ENCODE peak calls at places on chromosomes 4 and X, in four cellular contexts. P, I, E and B are unnamed samples.

GRCh38 chr4:77758804-77759203 is 60.4 kb downstream of the CNOT6L start:
- DNase-seq in P (no peak), I (no peak), E (no peak), B (no peak)

GRCh38 chrX:132114607-132115006 is 13.2 kb downstream of the FRMD7 start:
- DNase-seq in P (no peak), I (no peak), E (no peak), B (no peak)

GRCh38 chr4:155241664-155242063 is 33.2 kb downstream of the NPY2R start:
- DNase-seq in P (no peak), I (no peak), E (no peak), B (no peak)

GRCh38 chrX:48599341-48599740 is 2.0 kb downstream of the WDR13 start:
- DNase-seq in P (peak), I (no peak), E (no peak), B (no peak)

GRCh38 chrX:153638436-153639176 is 8.4 kb upstream of the DUSP9 start:
- DNase-seq in P (peak), I (no peak), E (no peak), B (no peak)

GRCh38 chr4:168631241-168632151 is 134.6 kb downstream of the PALLD start:
- DNase-seq in P (peak), I (peak), E (peak), B (no peak)

GRCh38 chrX:152943826-152944225 is 46.0 kb downstream of the ZNF185 start:
- DNase-seq in P (no peak), I (no peak), E (no peak), B (no peak)

GRCh38 chrX:6707497-6707896 is 172.6 kb upstream of the VCX3A start:
- DNase-seq in P (no peak), I (no peak), E (no peak), B (no peak)

GRCh38 chr4:150863456-150863855 is 151.6 kb downstream of the LRBA start:
- DNase-seq in P (no peak), I (no peak), E (no peak), B (no peak)

GRCh38 chr4:2512396-2513135 is 23.9 kb upstream of the FAM193A start:
- DNase-seq in P (no peak), I (no peak), E (no peak), B (no peak)

GRCh38 chr4:17647927-17648326 is 33.5 kb downstream of the MED28 start:
- DNase-seq in P (no peak), I (no peak), E (no peak), B (no peak)
- TF ChIP-seq CTCF in P (no peak), I (no peak), E (no peak), B (no peak)

DNA sequence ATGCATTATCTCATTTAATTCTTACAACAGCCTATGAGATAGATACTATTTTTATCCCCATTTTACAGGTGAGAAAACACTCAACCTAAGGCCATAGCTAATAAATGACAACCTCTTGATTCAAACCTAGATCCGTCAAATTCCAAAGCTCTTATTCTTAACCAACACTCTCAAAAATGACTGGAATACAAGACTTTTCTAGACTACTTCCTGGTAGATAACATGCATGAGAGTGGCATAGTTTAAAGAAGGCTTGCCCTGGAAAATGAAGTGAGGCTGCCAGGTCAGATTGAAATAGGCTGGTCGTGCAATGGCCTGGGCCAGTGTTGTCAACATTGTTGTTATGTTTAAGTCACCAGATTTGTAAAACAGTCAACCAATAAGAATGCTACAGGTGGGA is 86.6 kb downstream of the DNAAF6 start:
- DNase-seq in P (no peak), I (no peak), E (no peak), B (no peak)
- TF ChIP-seq CTCF in P (no peak), I (no peak), E (no peak), B (no peak)

DNA sequence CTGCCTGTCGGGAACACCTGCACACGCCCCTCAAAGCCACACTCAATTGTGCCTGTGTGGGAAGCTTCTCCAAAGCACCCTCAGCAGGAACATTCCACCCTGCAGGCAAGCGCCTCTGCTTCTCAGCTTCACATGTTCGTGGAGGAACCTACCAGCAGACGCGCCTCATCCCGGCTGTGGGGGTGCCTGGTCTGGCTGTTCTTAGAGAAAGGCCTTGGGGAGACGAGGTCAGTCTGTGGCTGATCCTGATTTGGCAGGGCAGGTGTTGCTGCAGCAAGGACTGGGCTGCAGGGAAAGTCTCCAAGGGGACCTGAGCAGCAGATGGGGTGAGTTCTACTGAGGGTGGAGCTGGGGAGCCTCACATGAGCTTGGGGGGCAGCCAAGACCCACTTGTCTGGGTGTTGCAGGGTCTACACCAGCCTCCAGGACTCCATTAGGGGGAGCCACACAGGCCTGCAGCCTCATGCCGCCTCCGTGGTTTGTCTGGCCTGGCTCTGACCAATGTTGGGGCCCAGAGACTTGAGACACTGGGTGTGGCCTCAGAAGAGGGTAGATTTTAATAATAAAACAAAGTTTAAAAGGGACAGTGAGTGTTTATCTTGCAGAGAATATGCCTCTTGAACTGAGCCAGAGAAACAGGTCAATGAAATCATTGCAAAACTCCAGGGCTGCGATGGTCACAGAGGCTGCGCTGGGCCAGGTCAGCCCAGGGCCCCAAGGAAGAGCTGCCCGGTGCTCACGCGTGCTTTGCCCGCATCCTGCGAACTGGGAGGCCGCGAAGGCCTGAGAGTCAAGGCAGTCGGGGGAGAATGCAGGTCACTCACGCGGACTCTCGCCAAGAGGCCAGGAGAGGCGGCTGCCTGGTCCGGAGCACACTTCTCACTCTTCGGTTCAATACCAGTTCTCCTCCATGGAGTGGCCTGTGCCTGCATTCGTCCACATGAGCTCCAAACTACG is 21.1 kb downstream of the RNF212 start:
- DNase-seq in P (no peak), I (no peak), E (no peak), B (no peak)
- TF ChIP-seq CTCF in P (no peak), I (no peak), E (no peak), B (no peak)

DNA sequence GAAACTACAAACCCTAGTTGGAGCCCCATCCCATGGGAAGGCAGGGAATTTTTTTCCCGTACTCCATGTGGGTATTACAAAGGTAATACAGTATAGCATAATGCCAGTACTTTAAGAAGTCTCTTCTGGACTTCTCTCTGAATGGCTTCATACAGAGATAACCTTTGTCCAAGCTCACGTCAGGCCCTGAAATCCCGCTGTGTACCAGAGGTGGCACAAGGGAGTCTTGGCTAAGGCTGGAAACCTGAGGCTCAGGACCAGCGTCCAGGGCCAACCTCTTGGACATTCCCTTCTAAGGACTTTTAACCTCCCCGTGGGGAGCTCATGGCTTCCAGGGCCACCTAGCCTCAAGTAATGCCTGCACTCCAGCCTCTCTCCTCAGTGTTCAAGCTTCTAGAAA is 338.9 kb upstream of the FAM241A start:
- DNase-seq in P (no peak), I (no peak), E (no peak), B (no peak)
- TF ChIP-seq CTCF in P (no peak), I (peak), E (no peak), B (no peak)

GRCh38 chr4:180422989-180423766 is 1820.0 kb upstream of the TENM3 start:
- DNase-seq in P (no peak), I (no peak), E (no peak), B (no peak)

DNA sequence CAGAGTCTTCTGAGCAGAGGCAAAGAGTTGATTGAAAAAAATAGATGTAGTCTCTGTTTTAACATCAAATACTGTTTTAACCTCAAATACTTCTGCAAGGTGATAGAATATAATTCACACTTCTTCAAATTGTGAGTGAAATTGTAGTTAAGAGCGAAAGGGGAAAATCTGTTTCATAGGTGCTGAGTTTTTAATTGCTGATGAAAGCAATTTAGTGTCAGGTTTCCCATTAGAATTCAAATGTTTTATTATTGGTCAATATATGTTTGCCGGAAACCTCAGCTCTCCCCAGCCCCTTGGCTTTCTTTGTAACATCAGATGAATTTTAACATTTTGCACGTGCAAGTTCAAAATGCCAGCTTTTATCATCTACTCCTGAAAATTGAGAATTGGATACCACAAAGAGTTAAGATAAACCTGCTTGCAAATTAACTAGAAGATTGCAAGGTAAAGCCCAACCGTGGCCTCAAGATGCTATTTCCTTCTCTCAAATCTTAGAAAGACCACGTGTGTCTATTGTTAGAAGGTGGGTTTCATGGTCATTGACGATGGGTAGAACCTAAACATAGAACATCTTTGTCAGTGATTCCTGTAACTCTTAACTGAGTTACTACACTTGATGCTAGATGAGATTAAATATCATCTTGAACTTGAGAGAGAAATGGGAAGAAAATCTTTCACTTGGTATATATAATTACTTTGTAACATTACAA is 1824.2 kb upstream of the TENM3 start:
- DNase-seq in P (no peak), I (no peak), E (no peak), B (no peak)
- TF ChIP-seq CTCF in P (no peak), I (no peak), E (no peak), B (no peak)